ENCODE peak calls at places on chromosomes 11 and 22, in eight cellular contexts. L is fibroblast of lung, E is upper lobe of right lung, Z is left ventricle myocardium inferior, D is transverse colon, S is astrocyte, J is keratinocyte, F is PC-3. K is an unnamed sample.

GRCh38 chr11:33377852-33378385 is 120.7 kb downstream of the HIPK3 start:
- DNase-seq in L (peak; percentile 33), E (no peak), Z (no peak), D (no peak), S (peak; percentile 29), J (no peak), F (peak; percentile 45), K (no peak)

GRCh38 chr11:44861829-44862545 is 88.7 kb downstream of the TP53I11 start:
- DNase-seq in L (peak; percentile 99), E (peak; percentile 75), Z (peak; percentile 44), D (peak; percentile 68), S (peak; percentile 99), J (peak; percentile 66), F (peak; percentile 97), K (peak; percentile 97)

GRCh38 chr22:36762687-36763260 is 13.1 kb downstream of the IFT27 start:
- DNase-seq in L (peak; percentile 7), E (peak; percentile 87), Z (peak; percentile 74), D (peak; percentile 53), S (no peak), J (no peak), F (no peak), K (no peak)

GRCh38 chr11:105189586-105189985 is 50.0 kb upstream of the CARD18 start:
- DNase-seq in L (no peak), E (no peak), Z (no peak), D (no peak), S (no peak), J (no peak), F (no peak), K (no peak)

GRCh38 chr11:36412781-36413383 is 97.2 kb downstream of the TRAF6 start:
- DNase-seq in L (peak; percentile 70), E (no peak), Z (no peak), D (no peak), S (peak; percentile 61), J (no peak), F (no peak), K (no peak)

GRCh38 chr11:59221438-59221837 is 8.7 kb upstream of the MPEG1 start:
- DNase-seq in L (peak; percentile 25), E (no peak), Z (no peak), D (no peak), S (no peak), J (no peak), F (peak; percentile 91), K (no peak)

GRCh38 chr11:116835042-116835772 is 2.2 kb downstream of the APOA1 start:
- DNase-seq in L (no peak), E (no peak), Z (no peak), D (no peak), S (no peak), J (no peak), F (no peak), K (no peak)

GRCh38 chr11:12893787-12894672 is 115.1 kb upstream of the RASSF10 start:
- DNase-seq in L (peak; percentile 75), E (peak; percentile 71), Z (peak; percentile 54), D (peak; percentile 74), S (peak; percentile 63), J (peak; percentile 25), F (peak; percentile 67), K (no peak)

DNA sequence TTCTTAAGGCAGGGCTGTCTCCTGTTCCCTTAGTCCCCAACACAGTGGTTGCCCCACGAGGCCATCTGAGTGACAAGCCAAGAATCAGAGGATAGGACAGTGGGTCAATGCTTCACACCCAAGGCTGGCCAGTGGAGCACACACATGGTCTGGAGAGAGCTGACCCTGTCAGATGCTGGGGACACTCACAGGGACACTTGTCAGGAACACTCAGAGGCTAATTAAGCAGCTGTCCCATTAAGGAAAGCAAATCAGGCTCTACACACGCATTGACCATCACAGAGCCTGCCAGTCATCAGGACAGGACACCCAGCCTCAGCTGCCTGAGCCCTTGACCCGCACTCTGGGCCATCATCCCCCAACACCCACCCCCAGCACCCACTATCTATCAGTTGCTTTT is 18.2 kb downstream of the GDPD5 start:
- DNase-seq in L (no peak), E (no peak), Z (no peak), D (no peak), S (no peak), J (no peak), F (no peak), K (no peak)
- TF ChIP-seq CTCF in L (no peak), E (no peak), Z (no peak), D (no peak), S (no peak), J (no peak), F (no peak), K (no peak)

GRCh38 chr11:64915366-64915887 is 1.6 kb downstream of the ATG2A start:
- DNase-seq in L (no peak), E (no peak), Z (no peak), D (no peak), S (no peak), J (no peak), F (no peak), K (no peak)
- H3K4me3 ChIP-seq in L (no peak overlapping the region), E (peak overlapping the region; percentile 78), Z (peak overlapping the region; percentile 75), D (no peak overlapping the region), S (no peak overlapping the region), J (peak overlapping the region; percentile 71), F (peak overlapping the region; percentile 89), K (no peak overlapping the region)

GRCh38 chr22:23384899-23385298 is 195.2 kb downstream of the IGLL1 start:
- DNase-seq in L (no peak), E (no peak), Z (no peak), D (no peak), S (no peak), J (no peak), F (no peak), K (no peak)
- H3K36me3 ChIP-seq in L (no peaks in the 10 kb centered on the region), E (no peaks in the 10 kb centered on the region), Z (no peaks in the 10 kb centered on the region), D (no peaks in the 10 kb centered on the region), S (no peaks in the 10 kb centered on the region), J (no peaks in the 10 kb centered on the region), F (no peaks in the 10 kb centered on the region), K (no peaks in the 10 kb centered on the region)

GRCh38 chr11:72534859-72535547 is 100.7 kb upstream of the CLPB start:
- DNase-seq in L (peak; percentile 41), E (no peak), Z (no peak), D (no peak), S (peak; percentile 30), J (no peak), F (peak; percentile 40), K (no peak)
- TF ChIP-seq CTCF in L (peak; percentile 8), E (no peak), Z (no peak), D (no peak), S (no peak), J (peak; percentile 40), F (peak; percentile 22), K (no peak)

GRCh38 chr11:128432926-128433325 is 154.4 kb downstream of the ETS1 start:
- DNase-seq in L (no peak), E (no peak), Z (no peak), D (no peak), S (no peak), J (no peak), F (no peak), K (no peak)
- H3K4me3 ChIP-seq in L (no peak overlapping the region), E (no peak overlapping the region), Z (no peak overlapping the region), D (no peak overlapping the region), S (no peak overlapping the region), J (no peak overlapping the region), F (no peak overlapping the region), K (no peak overlapping the region)

DNA sequence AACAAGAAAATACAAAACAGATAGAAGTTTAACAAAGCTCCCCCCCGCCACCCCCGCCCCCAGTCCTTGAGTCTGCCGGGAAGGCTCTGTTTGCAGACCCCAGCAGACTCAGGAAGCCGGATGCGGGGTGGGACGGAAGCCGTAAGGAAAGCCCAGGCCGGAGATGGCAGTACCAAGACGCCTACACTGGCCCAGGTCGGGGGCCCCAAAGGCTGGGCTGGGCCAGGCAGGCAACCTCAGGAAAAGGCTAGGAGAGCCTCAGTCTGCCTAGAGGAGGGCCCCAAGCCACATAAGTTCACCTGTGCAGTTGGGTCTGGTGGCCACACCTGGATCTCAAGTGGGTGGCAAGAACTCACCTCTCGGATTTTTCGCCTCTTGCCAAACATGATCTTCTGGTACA is 4.0 kb upstream of the GAL3ST1 start:
- DNase-seq in L (no peak), E (no peak), Z (no peak), D (no peak), S (no peak), J (no peak), F (no peak), K (no peak)
- H3K36me3 ChIP-seq in L (peaks cover 42% of the 10 kb centered on the region), E (peaks cover 83% of the 10 kb centered on the region), Z (peaks cover 80% of the 10 kb centered on the region), D (peaks cover 22% of the 10 kb centered on the region), S (peaks cover 38% of the 10 kb centered on the region), J (peaks cover 51% of the 10 kb centered on the region), F (peaks cover 19% of the 10 kb centered on the region), K (peaks cover 4% of the 10 kb centered on the region)

DNA sequence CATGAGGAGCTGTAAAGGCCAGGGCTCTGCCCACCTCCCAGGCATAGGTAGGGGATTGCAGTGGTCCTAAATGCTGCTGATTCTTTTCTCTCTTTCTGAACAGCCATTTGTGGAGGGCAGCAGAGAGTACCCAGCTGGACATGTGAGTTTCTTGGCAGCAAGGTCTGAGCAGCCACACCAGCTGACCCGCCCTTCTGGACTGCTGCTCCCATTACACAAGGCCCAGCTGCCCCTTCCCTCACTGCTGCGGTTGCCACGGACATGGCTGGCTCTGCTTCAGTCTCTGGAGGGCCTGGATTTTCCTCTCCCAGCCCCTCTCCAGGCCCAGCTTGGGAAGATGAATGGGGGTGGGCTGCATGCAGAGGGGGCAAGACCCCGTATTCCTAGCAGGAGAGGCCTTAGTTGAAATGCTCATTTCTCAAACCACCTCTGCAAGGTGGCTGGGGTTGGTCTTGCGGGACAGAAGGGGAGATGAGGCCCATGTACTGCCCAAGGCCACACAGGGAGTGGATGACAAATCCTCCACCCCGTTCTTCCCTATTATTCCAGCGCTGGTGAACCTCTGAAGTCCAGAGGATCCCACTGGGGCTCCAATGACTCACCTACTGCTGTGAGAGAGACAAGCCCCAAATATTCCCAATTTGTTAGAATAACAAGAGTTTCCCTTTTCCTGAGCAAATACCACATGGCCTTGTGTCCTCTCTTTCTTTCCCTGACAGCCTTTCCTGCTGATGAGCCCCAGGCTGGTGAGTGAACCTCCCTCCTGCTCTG is 4.7 kb downstream of the LGALS12 start:
- DNase-seq in L (peak; percentile 63), E (peak; percentile 75), Z (peak; percentile 37), D (no peak), S (peak; percentile 57), J (no peak), F (no peak), K (no peak)
- TF ChIP-seq CTCF in L (no peak), E (no peak), Z (no peak), D (no peak), S (no peak), J (no peak), F (no peak), K (no peak)

GRCh38 chr11:114340311-114341131 is 44.3 kb downstream of the NNMT start:
- DNase-seq in L (peak; percentile 74), E (peak; percentile 63), Z (peak; percentile 20), D (peak; percentile 37), S (peak; percentile 64), J (no peak), F (peak; percentile 85), K (peak; percentile 42)
- H3K4me3 ChIP-seq in L (no peak overlapping the region), E (peak overlapping the region; percentile 28), Z (peak overlapping the region; percentile 44), D (no peak overlapping the region), S (peak overlapping the region; percentile 40), J (peak overlapping the region; percentile 15), F (peak overlapping the region; percentile 54), K (no peak overlapping the region)